ENCODE peak calls at places on chromosome 7, in four cellular contexts. One of them, this sample, is unnamed.
A peak's percentile ranks its signal among the peaks of the same experiment; 100 is the strongest.

GRCh38 chr7:138886501-138886917 is 88.5 kb upstream of the ATP6V0A4 start:
- DNase-seq in GM23338: peak; percentile 70
- DNase-seq in ascending aorta: no peak
- DNase-seq in OCI-LY7: peak; percentile 77
- DNase-seq in this sample: peak; percentile 70

GRCh38 chr7:7944619-7945282 is 23.8 kb upstream of the GLCCI1 start:
- DNase-seq in OCI-LY7: peak; percentile 91
- DNase-seq in ascending aorta: no peak
- DNase-seq in GM23338: no peak
- DNase-seq in this sample: no peak

GRCh38 chr7:112337892-112338291 is 112.4 kb upstream of the IFRD1 start:
- DNase-seq in ascending aorta: no peak
- DNase-seq in GM23338: peak; percentile 27
- DNase-seq in OCI-LY7: no peak
- DNase-seq in this sample: no peak

GRCh38 chr7:112214887-112215286 is 8.4 kb downstream of the ZNF277 start:
- DNase-seq in OCI-LY7: no peak
- DNase-seq in ascending aorta: no peak
- DNase-seq in GM23338: no peak
- DNase-seq in this sample: no peak

GRCh38 chr7:88516424-88516823 is 209.7 kb upstream of the STEAP4 start:
- DNase-seq in ascending aorta: no peak
- DNase-seq in GM23338: no peak
- DNase-seq in OCI-LY7: no peak
- DNase-seq in this sample: no peak

GRCh38 chr7:30142710-30143109 is 7.9 kb downstream of the MTURN start:
- DNase-seq in ascending aorta: no peak
- DNase-seq in OCI-LY7: no peak
- DNase-seq in GM23338: no peak
- DNase-seq in this sample: peak; percentile 44

GRCh38 chr7:78607099-78607498 is 808.5 kb downstream of the PHTF2 start:
- DNase-seq in ascending aorta: no peak
- DNase-seq in GM23338: peak; percentile 74
- DNase-seq in OCI-LY7: peak; percentile 3
- DNase-seq in this sample: peak; percentile 15

GRCh38 chr7:132321387-132321786 is 254.9 kb downstream of the PLXNA4 start:
- DNase-seq in ascending aorta: no peak
- DNase-seq in OCI-LY7: no peak
- DNase-seq in GM23338: peak; percentile 13
- DNase-seq in this sample: peak; percentile 3

GRCh38 chr7:12291870-12292269 is 80.8 kb downstream of the TMEM106B start:
- DNase-seq in ascending aorta: no peak
- DNase-seq in OCI-LY7: no peak
- DNase-seq in GM23338: no peak
- DNase-seq in this sample: no peak

GRCh38 chr7:1755783-1756626 is 85.9 kb downstream of the ELFN1 start:
- DNase-seq in ascending aorta: no peak
- DNase-seq in OCI-LY7: peak; percentile 83
- DNase-seq in GM23338: no peak
- DNase-seq in this sample: no peak

GRCh38 chr7:128405345-128406146 is 4.2 kb downstream of the IMPDH1 start:
- DNase-seq in OCI-LY7: peak; percentile 74
- DNase-seq in GM23338: peak; percentile 64
- DNase-seq in ascending aorta: no peak
- DNase-seq in this sample: no peak

GRCh38 chr7:111990597-111990996 is 215.6 kb downstream of the DOCK4 start:
- DNase-seq in OCI-LY7: no peak
- DNase-seq in ascending aorta: no peak
- DNase-seq in GM23338: no peak
- DNase-seq in this sample: no peak

GRCh38 chr7:12139421-12139820 is 71.7 kb upstream of the TMEM106B start:
- DNase-seq in GM23338: no peak
- DNase-seq in OCI-LY7: no peak
- DNase-seq in ascending aorta: no peak
- DNase-seq in this sample: no peak

GRCh38 chr7:137791947-137792346 is 54.8 kb downstream of the DGKI start:
- DNase-seq in OCI-LY7: no peak
- DNase-seq in ascending aorta: no peak
- DNase-seq in GM23338: peak; percentile 37
- DNase-seq in this sample: no peak

GRCh38 chr7:119842786-119843185 is 430.2 kb upstream of the KCND2 start:
- DNase-seq in OCI-LY7: no peak
- DNase-seq in GM23338: peak; percentile 47
- DNase-seq in ascending aorta: no peak
- DNase-seq in this sample: no peak

GRCh38 chr7:142807855-142808460 is 37.2 kb downstream of the PRSS2 start:
- DNase-seq in ascending aorta: no peak
- DNase-seq in OCI-LY7: peak; percentile 60
- DNase-seq in GM23338: no peak
- DNase-seq in this sample: peak; percentile 93

GRCh38 chr7:2080069-2080405 is 152.7 kb downstream of the MAD1L1 start:
- DNase-seq in GM23338: no peak
- DNase-seq in ascending aorta: no peak
- DNase-seq in OCI-LY7: no peak
- DNase-seq in this sample: no peak

GRCh38 chr7:79272066-79272669 is 181.3 kb downstream of the MAGI2 start:
- DNase-seq in OCI-LY7: peak; percentile 44
- DNase-seq in GM23338: peak; percentile 62
- DNase-seq in ascending aorta: no peak
- DNase-seq in this sample: no peak

GRCh38 chr7:43531700-43532099 is 51.2 kb upstream of the STK17A start:
- DNase-seq in GM23338: no peak
- DNase-seq in OCI-LY7: no peak
- DNase-seq in ascending aorta: no peak
- DNase-seq in this sample: no peak

GRCh38 chr7:39313376-39313775 is 252.8 kb upstream of the YAE1 start:
- DNase-seq in GM23338: no peak
- DNase-seq in OCI-LY7: no peak
- DNase-seq in ascending aorta: no peak
- DNase-seq in this sample: no peak

GRCh38 chr7:39313958-39314357 is 252.2 kb upstream of the YAE1 start:
- DNase-seq in GM23338: peak; percentile 24
- DNase-seq in OCI-LY7: no peak
- DNase-seq in ascending aorta: no peak
- DNase-seq in this sample: no peak

GRCh38 chr7:39312254-39312989 is 253.8 kb upstream of the YAE1 start:
- DNase-seq in ascending aorta: no peak
- DNase-seq in OCI-LY7: no peak
- DNase-seq in GM23338: no peak
- DNase-seq in this sample: no peak

GRCh38 chr7:39314869-39315268 is 251.3 kb upstream of the YAE1 start:
- DNase-seq in ascending aorta: no peak
- DNase-seq in OCI-LY7: no peak
- DNase-seq in GM23338: no peak
- DNase-seq in this sample: no peak

DNA sequence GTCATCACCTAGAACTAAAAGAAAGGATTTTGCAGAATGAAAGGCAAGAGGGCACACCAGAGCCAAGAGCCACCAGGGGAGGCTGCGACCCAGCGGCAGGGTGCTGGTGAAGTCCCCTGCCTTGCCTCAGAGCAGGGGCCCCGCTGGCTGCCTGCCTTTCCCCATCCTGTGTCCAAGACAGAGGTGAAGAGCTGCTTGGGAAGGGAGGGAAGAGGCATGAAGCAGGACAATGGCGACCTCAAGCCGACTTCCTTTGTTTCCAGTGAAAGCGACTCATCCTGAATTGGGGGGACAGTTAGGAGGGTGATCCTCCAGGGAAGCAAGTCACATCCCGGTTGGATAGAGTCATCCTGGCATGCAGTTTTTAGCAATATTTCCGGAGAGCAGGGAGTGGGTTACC is 255.5 kb upstream of the YAE1 start:
- DNase-seq in GM23338: peak; percentile 47
- DNase-seq in ascending aorta: no peak
- DNase-seq in OCI-LY7: no peak
- DNase-seq in this sample: no peak
- TF ChIP-seq CTCF in GM23338: peak; percentile 64
- TF ChIP-seq CTCF in ascending aorta: no peak
- TF ChIP-seq CTCF in OCI-LY7: no peak
- TF ChIP-seq CTCF in this sample: no peak

DNA sequence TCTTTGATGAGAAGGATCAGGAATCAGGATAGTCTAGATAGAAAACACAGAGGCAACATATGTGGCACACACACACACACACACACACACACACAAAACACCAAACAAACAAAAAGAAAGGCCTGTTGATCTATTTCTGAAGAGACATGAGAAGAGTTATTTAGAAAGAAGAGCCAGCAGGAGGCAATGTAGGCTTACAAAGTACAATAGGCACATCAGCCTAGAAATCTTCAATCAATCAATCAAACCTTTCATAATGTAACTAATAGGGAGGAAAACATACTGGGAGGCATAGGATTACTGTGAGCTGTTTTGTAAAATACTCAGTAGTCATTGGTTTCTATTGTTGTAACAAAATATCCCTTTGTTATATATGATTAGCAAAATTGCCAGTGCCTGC is 47.3 kb upstream of the TES start:
- DNase-seq in GM23338: peak; percentile 57
- DNase-seq in ascending aorta: no peak
- DNase-seq in OCI-LY7: no peak
- DNase-seq in this sample: no peak
- TF ChIP-seq CTCF in GM23338: peak; percentile 37
- TF ChIP-seq CTCF in ascending aorta: no peak
- TF ChIP-seq CTCF in OCI-LY7: no peak
- TF ChIP-seq CTCF in this sample: peak; percentile 12

DNA sequence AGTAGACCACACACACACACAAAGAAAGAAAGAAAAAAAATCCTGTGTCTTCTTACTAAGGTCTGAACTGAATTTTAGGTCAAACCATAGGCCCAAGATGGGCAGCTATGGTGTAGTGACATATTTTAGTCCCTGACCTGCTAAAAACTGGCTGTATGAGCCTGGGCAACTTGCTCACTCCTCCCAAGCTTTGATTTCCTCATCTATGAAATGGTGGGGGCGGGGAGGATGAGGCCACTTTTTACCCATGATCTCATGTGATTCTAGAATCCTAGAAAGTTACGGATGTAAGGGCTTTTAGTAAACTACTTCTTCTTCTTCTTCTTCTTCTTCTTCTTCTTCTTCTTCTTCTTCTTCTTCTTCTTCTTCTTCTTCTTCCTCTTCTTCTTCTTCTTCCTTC is 6.1 kb upstream of the CCL24 start:
- DNase-seq in ascending aorta: no peak
- DNase-seq in OCI-LY7: no peak
- DNase-seq in GM23338: no peak
- DNase-seq in this sample: no peak
- TF ChIP-seq CTCF in ascending aorta: no peak
- TF ChIP-seq CTCF in OCI-LY7: no peak
- TF ChIP-seq CTCF in GM23338: no peak
- TF ChIP-seq CTCF in this sample: no peak

GRCh38 chr7:140397784-140398750 is at the start of gene SLC37A3:
- DNase-seq in OCI-LY7: peak; percentile 83
- DNase-seq in GM23338: peak; percentile 96
- DNase-seq in ascending aorta: peak; percentile 37
- DNase-seq in this sample: peak; percentile 56
- TF ChIP-seq CTCF in OCI-LY7: no peak
- TF ChIP-seq CTCF in GM23338: no peak
- TF ChIP-seq CTCF in ascending aorta: peak; percentile 29
- TF ChIP-seq CTCF in this sample: peak; percentile 6

GRCh38 chr7:97971990-97972943 is 17.7 kb downstream of the OCM2 start:
- DNase-seq in GM23338: peak; percentile 71
- DNase-seq in ascending aorta: peak; percentile 12
- DNase-seq in OCI-LY7: peak; percentile 88
- DNase-seq in this sample: peak; percentile 47
- TF ChIP-seq CTCF in GM23338: peak; percentile 42
- TF ChIP-seq CTCF in ascending aorta: no peak
- TF ChIP-seq CTCF in OCI-LY7: peak; percentile 71
- TF ChIP-seq CTCF in this sample: peak; percentile 44

DNA sequence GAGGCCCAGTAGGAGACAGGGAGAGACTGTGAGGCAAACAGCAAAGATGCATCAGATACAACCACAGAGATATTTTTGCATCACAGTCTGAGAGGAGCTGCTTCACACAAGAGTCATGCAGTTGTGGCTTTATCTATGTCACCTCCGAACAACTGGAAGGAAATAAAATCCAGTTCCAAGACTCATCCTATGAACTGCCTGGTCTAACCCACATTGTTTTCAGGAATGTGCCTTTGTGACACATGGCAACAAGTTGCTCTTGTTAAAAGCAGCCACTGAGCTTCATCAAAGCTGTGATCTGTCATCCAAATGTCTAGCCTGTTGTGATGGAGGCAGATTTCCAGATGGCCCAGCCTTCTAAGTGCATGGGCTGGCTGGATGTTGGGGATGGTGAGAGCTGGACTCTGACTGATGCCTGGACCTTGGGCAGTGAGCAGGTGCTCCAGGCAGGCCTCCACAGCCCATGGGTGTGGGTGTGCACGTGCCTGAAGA is 255.0 kb downstream of the BMPER start:
- DNase-seq in OCI-LY7: no peak
- DNase-seq in ascending aorta: no peak
- DNase-seq in GM23338: no peak
- DNase-seq in this sample: peak; percentile 92
- TF ChIP-seq CTCF in OCI-LY7: no peak
- TF ChIP-seq CTCF in ascending aorta: no peak
- TF ChIP-seq CTCF in GM23338: no peak
- TF ChIP-seq CTCF in this sample: no peak

This sample was measured in brain microvascular endothelial cell.